ENCODE peak calls at places on chromosome 2, in nine cellular contexts. C, S, W, V, O, Z, Q, M and D are unnamed samples.

GRCh38 chr2:117942551-117942950 is 71.3 kb downstream of the CCDC93 start:
- DNase-seq in O (no peak), W (no peak), M (no peak), S (no peak), V (no peak), C (no peak), Q (no peak), Z (no peak), D (no peak)

GRCh38 chr2:160674076-160674630 is 180.5 kb upstream of the RBMS1 start:
- DNase-seq in W (no peak), C (no peak), M (no peak), Z (no peak), V (no peak), O (no peak), S (no peak), Q (no peak), D (no peak)

GRCh38 chr2:90207454-90208058 is 1516.1 kb downstream of the RPIA start:
- DNase-seq in Q (no peak), C (no peak), W (no peak), S (peak), O (no peak), Z (peak), V (no peak), M (peak), D (no peak)

GRCh38 chr2:167451496-167452289 is 563.4 kb downstream of the XIRP2 start:
- DNase-seq in S (no peak), M (no peak), O (no peak), Z (no peak), Q (no peak), C (no peak), V (no peak), W (no peak), D (no peak)

GRCh38 chr2:67625671-67626070 is 228.5 kb downstream of the ETAA1 start:
- DNase-seq in S (no peak), O (no peak), W (no peak), C (no peak), V (no peak), Q (no peak), M (peak), Z (peak), D (no peak)

GRCh38 chr2:171334171-171334570 is 99.6 kb downstream of the METTL8 start:
- DNase-seq in C (no peak), Z (no peak), V (no peak), M (no peak), O (no peak), Q (no peak), S (no peak), W (no peak), D (no peak)

GRCh38 chr2:128770143-128771080 is 451.7 kb upstream of the HS6ST1 start:
- DNase-seq in O (no peak), V (no peak), M (no peak), W (no peak), Q (no peak), S (no peak), Z (no peak), C (no peak), D (no peak)

GRCh38 chr2:128310094-128310716 is 8.5 kb downstream of the HS6ST1 start:
- DNase-seq in O (no peak), V (no peak), C (no peak), M (no peak), S (no peak), W (no peak), Q (no peak), Z (no peak), D (no peak)

GRCh38 chr2:64376926-64377325 is 77.0 kb upstream of the LGALSL start:
- DNase-seq in Z (no peak), M (no peak), Q (no peak), C (no peak), V (no peak), W (no peak), O (no peak), S (no peak), D (no peak)

GRCh38 chr2:151973901-151974199 is 125.0 kb downstream of the CACNB4 start:
- DNase-seq in Z (peak), S (no peak), O (peak), W (no peak), Q (no peak), V (peak), C (no peak), M (peak), D (no peak)

GRCh38 chr2:127100261-127101047 is 6.5 kb downstream of the BIN1 start:
- DNase-seq in C (no peak), Z (peak), V (no peak), Q (no peak), M (peak), W (no peak), O (peak), S (no peak), D (no peak)

GRCh38 chr2:621303-622099 is 55.7 kb downstream of the TMEM18 start:
- DNase-seq in W (no peak), C (no peak), O (no peak), Q (no peak), V (no peak), M (no peak), Z (no peak), S (no peak), D (no peak)

GRCh38 chr2:115609978-115610377 is 1167.5 kb downstream of the DPP10 start:
- DNase-seq in Z (peak), M (no peak), C (no peak), S (no peak), V (no peak), Q (no peak), O (no peak), W (no peak), D (no peak)